ENCODE peak calls at places on chromosomes 4 and X, in ten cellular contexts. E is activated T-helper 1 cell treated with Interleukin-2 at 50 U/mL for 16 hours; W is endothelial cell; L is lower lobe of right lung; D is fibroblast of lung; I is Jurkat, Clone E6-1; M is suprapubic skin; G is glutamatergic neuron; P is H7; Y is erythroblast. R is an unnamed sample.

GRCh38 chrX:112359906-112360305 is 277.3 kb upstream of the TRPC5 start:
- DNase-seq in E (no peak), W (no peak), L (no peak), D (peak; percentile 27), I (no peak), M (no peak), G (no peak), P (no peak), Y (no peak), R (no peak)

GRCh38 chr4:44861756-44862155 is 135.4 kb upstream of the GNPDA2 start:
- DNase-seq in E (no peak), W (no peak), L (no peak), D (no peak), I (no peak), M (no peak), G (no peak), P (no peak), Y (no peak), R (no peak)

GRCh38 chr4:10192331-10192730 is 75.7 kb upstream of the WDR1 start:
- DNase-seq in E (no peak), W (no peak), L (no peak), D (no peak), I (no peak), M (no peak), G (no peak), P (no peak), Y (no peak), R (no peak)

GRCh38 chrX:77628294-77629025 is 157.6 kb downstream of the ATRX start:
- DNase-seq in E (no peak), W (no peak), L (no peak), D (no peak), I (no peak), M (no peak), G (no peak), P (no peak), Y (peak; percentile 5), R (no peak)

GRCh38 chr4:55291227-55291629 is 54.8 kb upstream of the SRD5A3 start:
- DNase-seq in E (no peak), W (no peak), L (peak; percentile 49), D (peak; percentile 39), I (no peak), M (no peak), G (no peak), P (no peak), Y (no peak), R (no peak)

GRCh38 chr4:104487105-104487504 is 7.6 kb downstream of the CXXC4 start:
- DNase-seq in E (no peak), W (no peak), L (no peak), D (peak; percentile 12), I (no peak), M (no peak), G (peak; percentile 21), P (no peak), Y (no peak), R (no peak)

GRCh38 chr4:186500721-186501304 is 54.6 kb downstream of the MTNR1A start:
- DNase-seq in E (no peak), W (no peak), L (no peak), D (no peak), I (no peak), M (no peak), G (no peak), P (no peak), Y (no peak), R (no peak)

GRCh38 chrX:137033774-137034507 is at the start of gene GPR101:
- DNase-seq in E (no peak), W (no peak), L (no peak), D (no peak), I (no peak), M (no peak), G (no peak), P (peak; percentile 79), Y (no peak), R (no peak)

GRCh38 chrX:15497865-15498264 is 2.7 kb upstream of the BMX start:
- DNase-seq in E (peak; percentile 6), W (peak; percentile 67), L (no peak), D (peak; percentile 18), I (peak; percentile 23), M (no peak), G (peak; percentile 65), P (peak; percentile 82), Y (peak; percentile 72), R (no peak)

GRCh38 chr4:8675383-8675782 is 82.8 kb downstream of the CPZ start:
- DNase-seq in E (no peak), W (peak; percentile 77), L (no peak), D (no peak), I (no peak), M (no peak), G (no peak), P (peak; percentile 95), Y (no peak), R (no peak)

GRCh38 chr4:104490096-104490769 is 4.5 kb downstream of the CXXC4 start:
- DNase-seq in E (no peak), W (no peak), L (no peak), D (no peak), I (no peak), M (no peak), G (no peak), P (peak; percentile 39), Y (no peak), R (no peak)

GRCh38 chr4:2689114-2689513 is 67.0 kb downstream of the TNIP2 start:
- DNase-seq in E (no peak), W (no peak), L (no peak), D (no peak), I (no peak), M (no peak), G (no peak), P (no peak), Y (no peak), R (peak; percentile 18)

GRCh38 chr4:145731026-145731425 is 51.1 kb downstream of the C4orf51 start:
- DNase-seq in E (no peak), W (no peak), L (no peak), D (peak; percentile 63), I (no peak), M (no peak), G (no peak), P (no peak), Y (peak; percentile 7), R (no peak)

GRCh38 chr4:123941306-123941705 is 544.7 kb downstream of the SPRY1 start:
- DNase-seq in E (no peak), W (no peak), L (no peak), D (peak; percentile 77), I (no peak), M (no peak), G (no peak), P (no peak), Y (no peak), R (no peak)

GRCh38 chr4:3836802-3837601 is 70.8 kb downstream of the ADRA2C start:
- DNase-seq in E (no peak), W (no peak), L (peak; percentile 14), D (no peak), I (no peak), M (no peak), G (peak; percentile 63), P (no peak), Y (peak; percentile 37), R (no peak)

GRCh38 chrX:4787971-4788370 is 1074.5 kb upstream of the PRKX start:
- DNase-seq in E (no peak), W (no peak), L (no peak), D (no peak), I (no peak), M (no peak), G (no peak), P (no peak), Y (no peak), R (no peak)

GRCh38 chr4:147736458-147736857 is 4.6 kb downstream of the ARHGAP10 start:
- DNase-seq in E (no peak), W (no peak), L (no peak), D (peak; percentile 92), I (no peak), M (no peak), G (no peak), P (no peak), Y (no peak), R (no peak)